ENCODE peak calls at places on chromosomes 13 and 19, in five cellular contexts. X, N, T, A and I are unnamed samples.

GRCh38 chr13:71290963-71291937 is 575.8 kb downstream of the DACH1 start:
- DNase-seq in X (no peak), N (no peak), T (peak; percentile 66), A (no peak), I (no peak)

GRCh38 chr13:37906880-37907279 is 37.3 kb upstream of the TRPC4 start:
- DNase-seq in X (no peak), N (no peak), T (no peak), A (no peak), I (no peak)

GRCh38 chr13:97786510-97786909 is 167.0 kb upstream of the IPO5 start:
- DNase-seq in X (no peak), N (no peak), T (no peak), A (no peak), I (no peak)

GRCh38 chr13:82664183-82664582 is 1218.1 kb downstream of the SLITRK1 start:
- DNase-seq in X (no peak), N (no peak), T (no peak), A (no peak), I (no peak)

GRCh38 chr13:71417205-71417604 is 449.8 kb downstream of the DACH1 start:
- DNase-seq in X (no peak), N (no peak), T (no peak), A (no peak), I (no peak)

GRCh38 chr13:114069376-114070097 is 62.9 kb downstream of the RASA3 start:
- DNase-seq in X (no peak), N (no peak), T (no peak), A (no peak), I (no peak)

GRCh38 chr13:40350283-40350992 is 316.0 kb downstream of the FOXO1 start:
- DNase-seq in X (no peak), N (no peak), T (no peak), A (no peak), I (no peak)

GRCh38 chr19:43412441-43412840 is 2.2 kb upstream of the TEX101 start:
- DNase-seq in X (no peak), N (no peak), T (no peak), A (no peak), I (no peak)

GRCh38 chr13:60627071-60627686 is 230.2 kb downstream of the TDRD3 start:
- DNase-seq in X (no peak), N (peak; percentile 34), T (peak; percentile 29), A (peak; percentile 32), I (peak; percentile 12)

GRCh38 chr19:7260161-7260560 is 34.1 kb downstream of the INSR start:
- DNase-seq in X (no peak), N (no peak), T (no peak), A (no peak), I (no peak)

GRCh38 chr13:75393839-75394238 is 88.1 kb downstream of the TBC1D4 start:
- DNase-seq in X (no peak), N (no peak), T (no peak), A (no peak), I (no peak)

GRCh38 chr13:86870388-86870966 is 800.7 kb upstream of the SLITRK5 start:
- DNase-seq in X (no peak), N (no peak), T (peak; percentile 3), A (no peak), I (no peak)

GRCh38 chr19:29724102-29724641 is 9.1 kb upstream of the C19orf12 start:
- DNase-seq in X (no peak), N (no peak), T (no peak), A (no peak), I (peak; percentile 37)

GRCh38 chr19:58361900-58362271 is 665 bp downstream of the ZNF497 start:
- DNase-seq in X (peak; percentile 67), N (no peak), T (peak; percentile 49), A (peak; percentile 64), I (peak; percentile 68)

GRCh38 chr13:96816261-96816660 is 178.0 kb downstream of the OXGR1 start:
- DNase-seq in X (no peak), N (no peak), T (no peak), A (no peak), I (no peak)

GRCh38 chr19:34350161-34350561 is 14.8 kb upstream of the GPI start:
- DNase-seq in X (no peak), N (no peak), T (no peak), A (no peak), I (peak; percentile 35)

GRCh38 chr19:43664008-43664407 is 6.0 kb downstream of the PLAUR start:
- DNase-seq in X (no peak), N (no peak), T (no peak), A (no peak), I (no peak)

GRCh38 chr13:51746802-51747201 is 57.2 kb downstream of the DHRS12 start:
- DNase-seq in X (no peak), N (no peak), T (no peak), A (no peak), I (no peak)

GRCh38 chr13:103557878-103558277 is 491.7 kb upstream of the SLC10A2 start:
- DNase-seq in X (no peak), N (no peak), T (no peak), A (no peak), I (no peak)

GRCh38 chr19:11995174-11995573 is 30.3 kb downstream of the ZNF763 start:
- DNase-seq in X (no peak), N (no peak), T (no peak), A (peak; percentile 30), I (no peak)

GRCh38 chr19:41853344-41853743 is 6.7 kb upstream of the RPS19 start:
- DNase-seq in X (no peak), N (no peak), T (no peak), A (no peak), I (no peak)

GRCh38 chr19:54262066-54262465 is 5.0 kb upstream of the LILRB5 start:
- DNase-seq in X (no peak), N (no peak), T (no peak), A (no peak), I (no peak)

GRCh38 chr19:4719499-4719866 is 4.2 kb downstream of the DPP9 start:
- DNase-seq in X (no peak), N (no peak), T (no peak), A (no peak), I (no peak)

GRCh38 chr19:31553112-31553843 is 204.0 kb upstream of the TSHZ3 start:
- DNase-seq in X (no peak), N (no peak), T (no peak), A (no peak), I (no peak)

GRCh38 chr13:98523455-98524102 is 53.3 kb downstream of the STK24 start:
- DNase-seq in X (no peak), N (no peak), T (no peak), A (no peak), I (no peak)

GRCh38 chr13:19838726-19839342 is 24.6 kb downstream of the ZMYM5 start:
- DNase-seq in X (no peak), N (no peak), T (no peak), A (no peak), I (no peak)

GRCh38 chr19:39398297-39398864 is 7.2 kb downstream of the MED29 start:
- DNase-seq in X (no peak), N (no peak), T (peak; percentile 36), A (peak; percentile 60), I (no peak)

GRCh38 chr19:1224047-1224825 is 13.6 kb downstream of the CBARP start:
- DNase-seq in X (no peak), N (no peak), T (no peak), A (no peak), I (no peak)

GRCh38 chr13:47628666-47629065 is 372.4 kb downstream of the SUCLA2 start:
- DNase-seq in X (no peak), N (no peak), T (no peak), A (no peak), I (no peak)

GRCh38 chr19:1859319-1859718 is 4.1 kb downstream of the KLF16 start:
- DNase-seq in X (no peak), N (no peak), T (no peak), A (no peak), I (no peak)

GRCh38 chr19:45468803-45469131 is 971 bp downstream of the FOSB start:
- DNase-seq in X (no peak), N (no peak), T (no peak), A (peak; percentile 23), I (no peak)
- TF ChIP-seq TAF1 in X (no peak), N (no peak), T (no peak), A (no peak), I (peak; percentile 12)

DNA sequence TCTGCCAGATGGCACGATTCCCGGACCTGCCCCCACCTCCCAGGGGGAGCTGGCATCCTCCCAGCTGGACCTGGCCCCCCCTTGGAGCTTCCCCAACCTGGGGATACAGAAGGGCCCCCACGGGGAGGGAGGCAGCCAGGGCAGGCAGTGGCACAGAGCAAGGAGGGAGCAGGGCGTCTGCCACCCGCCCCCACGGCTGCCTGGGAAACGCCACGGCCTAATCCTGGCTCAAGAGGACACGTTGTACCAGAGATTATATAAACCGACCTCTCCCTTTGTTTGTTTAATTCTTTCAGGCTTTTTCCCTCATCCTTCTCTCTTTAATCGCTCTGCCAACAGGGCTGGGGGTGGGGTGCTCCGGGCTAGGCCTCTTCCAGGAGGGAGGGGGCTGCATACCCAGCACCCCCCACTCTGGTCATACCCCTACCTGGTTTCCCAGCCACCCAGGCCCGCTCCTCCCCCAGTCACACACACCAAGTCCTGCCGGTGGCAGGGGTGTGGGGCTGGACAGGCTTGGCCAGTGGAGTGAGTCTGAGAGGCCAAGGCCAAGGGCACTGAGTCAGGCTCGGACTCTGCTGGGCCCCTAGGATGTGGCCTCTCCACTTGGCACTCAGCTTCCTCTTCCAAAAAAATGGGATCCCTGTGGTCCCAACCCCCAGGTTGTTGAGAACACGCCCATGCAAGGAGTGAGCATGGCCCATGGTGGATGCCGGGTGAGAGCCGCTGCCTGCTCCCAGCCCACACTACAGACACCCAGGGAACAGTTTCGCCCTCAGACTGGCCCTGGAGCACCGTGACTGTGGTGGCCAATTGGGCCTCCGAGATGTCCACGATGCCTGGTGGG is 29.5 kb upstream of the NFIC start:
- DNase-seq in X (no peak), N (no peak), T (peak; percentile 24), A (no peak), I (no peak)
- TF ChIP-seq POLR2A in X (no peak), N (no peak), T (no peak), A (no peak), I (no peak)

DNA sequence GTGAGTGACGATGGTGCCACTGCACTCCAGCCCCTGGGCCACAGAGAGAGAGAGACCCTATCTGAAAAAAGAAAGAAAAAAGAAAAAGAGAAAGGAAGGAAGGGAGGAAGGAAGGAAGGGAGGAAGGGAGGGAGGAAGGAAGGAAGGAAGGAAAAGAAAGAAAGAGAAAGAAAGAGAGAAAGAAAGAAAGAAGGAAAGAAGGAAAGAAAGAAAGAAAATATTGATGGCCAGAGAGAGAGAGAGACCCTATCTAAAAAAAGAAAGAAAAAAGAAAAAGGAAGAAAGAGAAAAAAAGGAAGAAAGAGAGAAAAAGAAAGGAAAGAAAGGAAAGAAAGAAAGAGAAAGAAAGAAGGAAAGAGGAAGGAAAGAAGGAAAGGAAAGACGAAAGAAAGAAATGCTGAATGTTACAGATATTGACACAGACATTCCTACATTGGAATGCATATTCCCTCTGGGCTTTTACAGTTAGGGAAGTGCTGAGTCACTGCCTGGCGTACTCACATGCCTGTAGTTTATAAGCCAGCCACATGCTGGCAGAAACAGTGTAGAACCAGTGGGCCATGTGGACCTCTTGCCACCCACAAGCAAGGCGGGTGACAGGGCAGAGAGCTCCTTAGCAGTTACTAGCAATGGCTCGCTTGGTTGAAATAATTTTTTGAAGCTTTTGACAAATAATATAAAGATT is 34.6 kb upstream of the SLC46A3 start:
- DNase-seq in X (no peak), N (no peak), T (peak; percentile 75), A (no peak), I (no peak)
- TF ChIP-seq TAF1 in X (no peak), N (peak; percentile 37), T (no peak), A (no peak), I (no peak)

DNA sequence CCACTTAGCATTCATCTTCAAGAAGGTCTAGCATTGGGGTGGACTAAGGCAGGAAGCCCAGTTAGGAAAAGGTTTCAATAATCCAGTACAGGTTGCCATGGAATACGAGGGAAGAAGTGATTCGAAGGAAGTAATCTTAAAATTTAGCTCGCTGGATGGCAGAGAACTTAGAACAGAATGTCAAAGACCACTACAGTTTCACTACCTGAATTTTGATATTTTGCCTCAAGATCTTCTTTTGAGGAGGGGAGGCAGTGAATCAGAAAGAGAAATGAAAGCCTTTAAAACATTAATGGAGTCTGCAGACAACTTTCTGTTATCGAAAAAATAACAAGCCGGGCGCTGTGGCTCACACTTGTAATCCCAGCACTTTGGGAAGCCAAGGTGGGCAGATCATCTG is 7.0 kb upstream of the RAB8A start:
- DNase-seq in X (no peak), N (no peak), T (no peak), A (no peak), I (no peak)
- TF ChIP-seq POLR2A in X (no peak), N (no peak), T (no peak), A (no peak), I (no peak)